ENCODE peak calls at places on chromosomes 4 and X, in nine cellular contexts. O is type B pancreatic cell, S is AML-193, T is NCI-H1105 treated with DMSO at 0.1 percent for 48 hours, D is germinal center, H is endothelial cell of umbilical vein, P is nucleus accumbens, Q is NCI-H460, G is hypothalamus. F is an unnamed sample.

GRCh38 chr4:123325241-123325681 is 71.3 kb upstream of the SPRY1 start:
- DNase-seq in G (no peak), S (no peak), Q (no peak), D (peak), H (no peak), O (no peak), P (no peak), T (no peak), F (no peak)

GRCh38 chr4:95108883-95109421 is 351.2 kb downstream of the BMPR1B start:
- DNase-seq in H (peak), T (no peak), G (no peak), Q (no peak), S (no peak), D (no peak), P (no peak), O (no peak), F (no peak)

GRCh38 chrX:116317409-116317808 is 119.0 kb upstream of the SLC6A14 start:
- DNase-seq in P (peak), S (no peak), H (no peak), D (no peak), O (no peak), G (no peak), Q (no peak), T (peak), F (peak)

GRCh38 chr4:13201241-13201640 is 282.9 kb downstream of the RAB28 start:
- DNase-seq in T (no peak), G (no peak), Q (no peak), D (no peak), P (no peak), O (no peak), S (no peak), H (no peak), F (no peak)

GRCh38 chrX:18721683-18722499 is 14.4 kb downstream of the PPEF1 start:
- DNase-seq in H (no peak), P (peak), T (no peak), O (no peak), G (no peak), D (no peak), Q (no peak), S (no peak), F (peak)

GRCh38 chr4:169045862-169046584 is 36.0 kb upstream of the CBR4 start:
- DNase-seq in T (no peak), S (no peak), G (no peak), H (no peak), O (no peak), Q (no peak), D (no peak), P (no peak), F (no peak)

GRCh38 chr4:110748071-110748470 is 125.2 kb upstream of the PITX2 start:
- DNase-seq in T (no peak), G (no peak), P (no peak), O (no peak), S (no peak), Q (no peak), D (no peak), H (no peak), F (no peak)

GRCh38 chr4:124863039-124863545 is 150.6 kb upstream of the ANKRD50 start:
- DNase-seq in P (no peak), S (no peak), Q (no peak), T (no peak), D (no peak), G (no peak), H (no peak), O (no peak), F (no peak)

GRCh38 chr4:6692806-6693205 is 872 bp upstream of the S100P start:
- DNase-seq in O (no peak), G (no peak), S (no peak), T (no peak), D (no peak), P (no peak), H (no peak), Q (no peak), F (no peak)

GRCh38 chrX:148448686-148449085 is 51.7 kb upstream of the AFF2 start:
- DNase-seq in O (no peak), D (no peak), G (no peak), P (no peak), Q (no peak), H (no peak), T (no peak), S (no peak), F (no peak)

GRCh38 chrX:86604620-86605019 is 456.4 kb downstream of the DACH2 start:
- DNase-seq in T (no peak), D (no peak), Q (no peak), O (no peak), H (no peak), S (no peak), P (no peak), G (no peak), F (no peak)

GRCh38 chrX:16892504-16893362 is 22.6 kb upstream of the RBBP7 start:
- DNase-seq in H (peak), O (no peak), P (peak), Q (peak), G (peak), T (peak), S (peak), D (peak), F (peak)

GRCh38 chr4:30802622-30803323 is 82.6 kb downstream of the PCDH7 start:
- DNase-seq in H (peak), S (no peak), P (no peak), G (no peak), O (no peak), Q (no peak), D (no peak), T (no peak), F (no peak)

GRCh38 chrX:108699368-108699767 is 37.0 kb downstream of the IRS4 start:
- DNase-seq in D (no peak), G (no peak), H (peak), S (peak), Q (peak), O (no peak), T (peak), P (no peak), F (no peak)

F was measured in substantia nigra.